ENCODE peak calls at places on chromosomes 7 and 10, in eight cellular contexts. S, R, F, C, J, Y, N and K are unnamed samples.

GRCh38 chr10:13917791-13918190 is 331.0 kb downstream of the PRPF18 start:
- DNase-seq in S (no peak), R (no peak), F (no peak), C (no peak), J (no peak), Y (no peak), N (no peak), K (no peak)

GRCh38 chr7:155670521-155670920 is 26.1 kb downstream of the RBM33 start:
- DNase-seq in S (no peak), R (no peak), F (no peak), C (no peak), J (no peak), Y (no peak), N (no peak), K (no peak)

GRCh38 chr10:83677795-83678194 is 461.5 kb upstream of the GHITM start:
- DNase-seq in S (no peak), R (no peak), F (no peak), C (no peak), J (no peak), Y (no peak), N (no peak), K (no peak)

GRCh38 chr10:2356670-2357069 is 619.3 kb upstream of the ADARB2 start:
- DNase-seq in S (no peak), R (no peak), F (no peak), C (no peak), J (no peak), Y (no peak), N (no peak), K (no peak)

GRCh38 chr7:136086712-136087111 is 109.6 kb upstream of the MTPN start:
- DNase-seq in S (peak), R (peak), F (peak), C (peak), J (peak), Y (peak), N (peak), K (peak)

GRCh38 chr7:98251251-98251843 is 685 bp downstream of the TECPR1 start:
- DNase-seq in S (no peak), R (no peak), F (peak), C (no peak), J (no peak), Y (no peak), N (no peak), K (no peak)

GRCh38 chr10:31754803-31755624 is 173.6 kb downstream of the ARHGAP12 start:
- DNase-seq in S (peak), R (peak), F (peak), C (no peak), J (no peak), Y (peak), N (no peak), K (no peak)

GRCh38 chr7:88985309-88985708 is 189.8 kb upstream of the TEX47 start:
- DNase-seq in S (peak), R (no peak), F (no peak), C (no peak), J (no peak), Y (no peak), N (no peak), K (no peak)

GRCh38 chr7:134029-134428 is 58.3 kb upstream of the FAM20C start:
- DNase-seq in S (no peak), R (no peak), F (no peak), C (no peak), J (no peak), Y (no peak), N (no peak), K (no peak)

GRCh38 chr10:95987685-95988426 is 55.5 kb upstream of the CCNJ start:
- DNase-seq in S (no peak), R (no peak), F (no peak), C (peak), J (no peak), Y (no peak), N (no peak), K (no peak)

GRCh38 chr7:116438274-116438673 is 61.3 kb upstream of the CAV2 start:
- DNase-seq in S (no peak), R (peak), F (peak), C (no peak), J (no peak), Y (no peak), N (no peak), K (peak)

GRCh38 chr7:832292-832967 is at the start of gene SUN1:
- DNase-seq in S (no peak), R (peak), F (peak), C (peak), J (no peak), Y (no peak), N (no peak), K (peak)

GRCh38 chr10:61628875-61629513 is 33.7 kb upstream of the CABCOCO1 start:
- DNase-seq in S (no peak), R (peak), F (peak), C (no peak), J (no peak), Y (no peak), N (no peak), K (peak)

GRCh38 chr10:131579251-131580071 is 267.9 kb upstream of the TCERG1L start:
- DNase-seq in S (no peak), R (no peak), F (no peak), C (no peak), J (no peak), Y (no peak), N (no peak), K (no peak)

GRCh38 chr7:81075150-81075549 is 156.3 kb upstream of the SEMA3C start:
- DNase-seq in S (no peak), R (no peak), F (no peak), C (no peak), J (no peak), Y (no peak), N (no peak), K (peak)

GRCh38 chr7:152336754-152337368 is 98.9 kb downstream of the KMT2C start:
- DNase-seq in S (peak), R (peak), F (peak), C (no peak), J (peak), Y (no peak), N (no peak), K (peak)

GRCh38 chr7:101608772-101609713 is 20.1 kb downstream of the MYL10 start:
- DNase-seq in S (peak), R (no peak), F (no peak), C (no peak), J (no peak), Y (no peak), N (no peak), K (no peak)

GRCh38 chr10:96259150-96259549 is 12.2 kb downstream of the BLNK start:
- DNase-seq in S (no peak), R (no peak), F (no peak), C (no peak), J (no peak), Y (no peak), N (no peak), K (no peak)

GRCh38 chr10:117601716-117602115 is 59.2 kb downstream of the EMX2 start:
- DNase-seq in S (no peak), R (no peak), F (no peak), C (no peak), J (no peak), Y (no peak), N (no peak), K (no peak)

GRCh38 chr7:36279251-36279925 is 110.3 kb upstream of the ANLN start:
- DNase-seq in S (no peak), R (no peak), F (no peak), C (no peak), J (no peak), Y (no peak), N (no peak), K (peak)

GRCh38 chr10:95793401-95794045 is 37.6 kb downstream of the ENTPD1 start:
- DNase-seq in S (no peak), R (no peak), F (no peak), C (peak), J (no peak), Y (no peak), N (no peak), K (no peak)

GRCh38 chr7:3892167-3892566 is 591.1 kb downstream of the SDK1 start:
- DNase-seq in S (no peak), R (no peak), F (no peak), C (no peak), J (no peak), Y (no peak), N (no peak), K (peak)

GRCh38 chr10:98257961-98258360 is 10.0 kb downstream of the LOXL4 start:
- DNase-seq in S (no peak), R (no peak), F (no peak), C (no peak), J (no peak), Y (no peak), N (no peak), K (no peak)

GRCh38 chr10:69479737-69480412 is 28.6 kb downstream of the TSPAN15 start:
- DNase-seq in S (no peak), R (no peak), F (no peak), C (no peak), J (no peak), Y (no peak), N (no peak), K (no peak)

GRCh38 chr7:29255199-29255838 is 60.7 kb downstream of the CHN2 start:
- DNase-seq in S (no peak), R (no peak), F (no peak), C (no peak), J (no peak), Y (no peak), N (no peak), K (no peak)

GRCh38 chr10:8039323-8039922 is 15.1 kb upstream of the GATA3 start:
- DNase-seq in S (no peak), R (no peak), F (no peak), C (no peak), J (no peak), Y (no peak), N (no peak), K (no peak)
- TF ChIP-seq USF2 in S (no peak), R (no peak), F (no peak), C (no peak), J (no peak), Y (no peak), N (no peak), K (no peak)

GRCh38 chr7:12549106-12549505 is 21.4 kb upstream of the SCIN start:
- DNase-seq in S (no peak), R (no peak), F (no peak), C (no peak), J (no peak), Y (no peak), N (no peak), K (peak)
- TF ChIP-seq USF2 in S (no peak), R (no peak), F (no peak), C (no peak), J (no peak), Y (no peak), N (no peak), K (no peak)

GRCh38 chr7:139078399-139078798 is 31.1 kb downstream of the ZC3HAV1 start:
- DNase-seq in S (no peak), R (no peak), F (no peak), C (no peak), J (no peak), Y (no peak), N (no peak), K (peak)
- TF ChIP-seq USF2 in S (no peak), R (no peak), F (no peak), C (no peak), J (no peak), Y (no peak), N (no peak), K (no peak)

GRCh38 chr10:74924251-74924954 is 98.0 kb downstream of the KAT6B start:
- DNase-seq in S (no peak), R (peak), F (no peak), C (no peak), J (no peak), Y (no peak), N (no peak), K (peak)
- TF ChIP-seq USF2 in S (no peak), R (no peak), F (no peak), C (no peak), J (no peak), Y (no peak), N (no peak), K (no peak)

DNA sequence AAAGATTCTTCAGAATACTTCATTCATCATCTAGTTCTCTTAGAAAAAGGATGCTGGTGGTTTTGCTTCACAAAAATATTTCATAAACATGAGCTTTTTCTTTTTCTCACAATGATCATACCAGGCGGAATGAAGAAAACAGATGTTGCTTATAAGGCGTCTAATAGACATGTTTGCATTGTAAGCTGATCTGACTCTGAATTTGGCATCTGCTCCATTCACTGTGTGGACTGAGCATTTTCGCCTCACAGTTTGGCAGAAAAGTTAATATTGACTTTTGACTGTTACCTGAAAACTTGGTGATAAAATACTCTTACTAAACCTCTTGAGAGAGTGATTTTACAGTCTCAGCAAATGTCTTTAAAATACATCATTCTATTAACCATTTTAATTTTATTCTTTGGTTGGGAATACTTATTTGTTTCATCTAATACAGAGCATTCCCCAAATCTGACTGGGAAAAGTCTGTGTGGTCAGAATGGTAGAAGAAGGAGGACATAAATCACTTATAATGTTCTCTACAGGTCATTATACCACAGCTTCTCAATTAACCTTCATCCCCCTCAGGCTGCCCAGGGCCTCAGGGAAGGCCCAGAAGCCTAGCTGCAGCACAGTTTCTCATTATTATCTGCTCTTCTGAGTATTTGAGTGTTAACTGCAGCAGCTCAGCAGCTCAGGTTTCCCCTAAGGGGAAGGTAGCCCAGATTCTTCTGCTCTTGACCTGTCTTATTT is 121.6 kb upstream of the KAT6B start:
- DNase-seq in S (no peak), R (no peak), F (peak), C (no peak), J (no peak), Y (no peak), N (no peak), K (peak)
- TF ChIP-seq USF2 in S (no peak), R (no peak), F (no peak), C (no peak), J (no peak), Y (no peak), N (no peak), K (no peak)

GRCh38 chr10:70849582-70850016 is 33.9 kb downstream of the SGPL1 start:
- DNase-seq in S (no peak), R (peak), F (peak), C (no peak), J (no peak), Y (no peak), N (no peak), K (peak)
- TF ChIP-seq USF2 in S (no peak), R (no peak), F (no peak), C (no peak), J (no peak), Y (no peak), N (no peak), K (no peak)

GRCh38 chr10:121326905-121327304 is 271.3 kb downstream of the FGFR2 start:
- DNase-seq in S (no peak), R (no peak), F (no peak), C (no peak), J (no peak), Y (no peak), N (no peak), K (no peak)
- TF ChIP-seq USF2 in S (no peak), R (no peak), F (no peak), C (no peak), J (no peak), Y (no peak), N (no peak), K (no peak)

GRCh38 chr10:88042162-88043100 is 179.0 kb downstream of the PTEN start:
- DNase-seq in S (peak), R (no peak), F (no peak), C (no peak), J (peak), Y (no peak), N (no peak), K (peak)

GRCh38 chr10:88045116-88045515 is 181.7 kb downstream of the PTEN start:
- DNase-seq in S (no peak), R (no peak), F (no peak), C (no peak), J (no peak), Y (no peak), N (no peak), K (peak)

GRCh38 chr10:88038268-88038667 is 174.8 kb downstream of the PTEN start:
- DNase-seq in S (no peak), R (peak), F (no peak), C (no peak), J (no peak), Y (no peak), N (no peak), K (peak)

GRCh38 chr10:88039496-88040200 is 176.2 kb downstream of the PTEN start:
- DNase-seq in S (no peak), R (peak), F (no peak), C (no peak), J (no peak), Y (no peak), N (no peak), K (peak)

DNA sequence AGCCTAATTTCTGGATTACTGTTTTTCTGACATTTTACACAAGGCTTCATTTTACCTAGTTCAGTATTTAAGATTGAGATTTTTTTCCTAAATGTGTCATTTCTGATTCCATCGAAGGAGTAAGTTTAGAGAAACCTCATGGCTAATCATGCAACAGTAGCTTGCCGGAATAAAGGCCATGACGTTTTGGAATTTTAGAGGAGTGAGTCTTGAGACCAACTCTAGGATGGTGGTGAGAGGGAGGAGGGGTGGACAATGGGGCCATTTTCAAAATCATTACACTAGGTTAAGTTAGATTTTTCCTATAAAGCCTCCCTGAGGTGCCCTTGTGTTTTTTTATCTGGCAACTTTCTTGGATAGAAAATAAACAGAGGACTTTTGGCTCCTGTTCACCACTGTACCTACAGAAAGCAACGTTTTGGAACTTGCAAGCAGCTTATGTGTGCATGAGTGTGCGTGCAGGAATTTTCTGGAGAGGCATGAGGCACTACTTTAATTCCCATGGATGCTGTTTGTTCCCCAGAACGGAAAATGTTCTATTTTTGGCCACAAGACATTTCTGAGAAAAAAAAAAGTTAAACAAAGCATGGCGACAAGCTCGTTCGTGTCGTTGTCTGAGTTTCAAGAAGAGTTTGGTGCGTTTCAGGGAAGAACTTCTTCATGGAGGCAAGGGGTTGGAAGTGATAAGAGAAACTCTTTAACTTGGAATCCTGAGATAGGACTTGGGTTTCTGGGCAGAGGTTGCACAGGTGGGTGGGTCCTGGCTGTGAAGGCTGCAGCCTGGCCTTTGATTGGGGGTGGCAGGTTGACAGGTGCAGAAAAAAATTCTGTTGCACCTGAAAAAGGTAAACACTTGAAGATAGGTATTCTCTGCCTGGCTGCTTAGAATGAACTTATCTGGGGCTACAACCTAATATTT is 178.1 kb downstream of the PTEN start:
- DNase-seq in S (no peak), R (no peak), F (no peak), C (no peak), J (no peak), Y (no peak), N (no peak), K (peak)
- TF ChIP-seq USF2 in S (no peak), R (no peak), F (no peak), C (no peak), J (no peak), Y (no peak), N (no peak), K (no peak)

GRCh38 chr7:79386688-79387422 is 66.6 kb downstream of the MAGI2 start:
- DNase-seq in S (no peak), R (peak), F (no peak), C (no peak), J (no peak), Y (no peak), N (no peak), K (peak)
- TF ChIP-seq USF2 in S (no peak), R (no peak), F (no peak), C (no peak), J (no peak), Y (no peak), N (no peak), K (no peak)